ENCODE peak calls at places on chromosomes 7 and 10, in seven cellular contexts. S, B, J, M, Y, A and R are unnamed samples.

GRCh38 chr7:116713918-116714317 is 41.9 kb downstream of the MET start:
- DNase-seq in Y (no peak), J (no peak), M (no peak), A (no peak), S (no peak), B (no peak), R (no peak)

GRCh38 chr7:7166318-7166717 is 16.0 kb upstream of the C1GALT1 start:
- DNase-seq in M (no peak), A (no peak), S (no peak), J (no peak), Y (no peak), B (no peak), R (no peak)

GRCh38 chr10:117158297-117158696 is 20.2 kb upstream of the VAX1 start:
- DNase-seq in M (no peak), A (no peak), S (no peak), B (no peak), Y (no peak), J (no peak), R (no peak)

GRCh38 chr10:96369890-96370574 is 11.2 kb upstream of the OPALIN start:
- DNase-seq in M (no peak), A (no peak), Y (no peak), B (no peak), J (no peak), S (no peak), R (no peak)

GRCh38 chr7:5827755-5828154 is 46.3 kb upstream of the RNF216 start:
- DNase-seq in B (peak; percentile 25), S (peak; percentile 55), J (peak; percentile 8), M (no peak), A (peak; percentile 43), Y (peak; percentile 26), R (no peak)

GRCh38 chr10:52774600-52775106 is 2.1 kb upstream of the MBL2 start:
- DNase-seq in M (no peak), S (no peak), J (no peak), A (no peak), Y (no peak), B (no peak), R (no peak)

GRCh38 chr10:91103384-91104184 is 116.9 kb upstream of the PCGF5 start:
- DNase-seq in Y (peak; percentile 80), A (peak; percentile 28), J (peak; percentile 11), B (peak; percentile 28), S (peak; percentile 16), M (no peak), R (no peak)

GRCh38 chr7:17939111-17939669 is 1.1 kb downstream of the SNX13 start:
- DNase-seq in Y (no peak), B (peak; percentile 14), S (no peak), M (no peak), A (no peak), J (peak; percentile 46), R (no peak)

GRCh38 chr10:24446739-24447138 is 237.8 kb downstream of the KIAA1217 start:
- DNase-seq in M (no peak), S (peak; percentile 47), J (peak; percentile 72), A (no peak), B (no peak), Y (no peak), R (no peak)

GRCh38 chr7:144074374-144074773 is 4.8 kb downstream of the OR2A25 start:
- DNase-seq in J (no peak), A (no peak), M (no peak), B (no peak), S (no peak), Y (no peak), R (no peak)
- TF ChIP-seq CTCF in J (no peak), A (no peak), M (no peak), B (no peak), S (peak; percentile 8), Y (no peak), R (no peak)

GRCh38 chr10:123704812-123705211 is 38.7 kb downstream of the GPR26 start:
- DNase-seq in J (no peak), M (no peak), S (peak; percentile 17), B (no peak), A (no peak), Y (no peak), R (no peak)

GRCh38 chr10:123704076-123704475 is 37.9 kb downstream of the GPR26 start:
- DNase-seq in A (no peak), J (no peak), M (no peak), S (no peak), B (no peak), Y (no peak), R (no peak)

DNA sequence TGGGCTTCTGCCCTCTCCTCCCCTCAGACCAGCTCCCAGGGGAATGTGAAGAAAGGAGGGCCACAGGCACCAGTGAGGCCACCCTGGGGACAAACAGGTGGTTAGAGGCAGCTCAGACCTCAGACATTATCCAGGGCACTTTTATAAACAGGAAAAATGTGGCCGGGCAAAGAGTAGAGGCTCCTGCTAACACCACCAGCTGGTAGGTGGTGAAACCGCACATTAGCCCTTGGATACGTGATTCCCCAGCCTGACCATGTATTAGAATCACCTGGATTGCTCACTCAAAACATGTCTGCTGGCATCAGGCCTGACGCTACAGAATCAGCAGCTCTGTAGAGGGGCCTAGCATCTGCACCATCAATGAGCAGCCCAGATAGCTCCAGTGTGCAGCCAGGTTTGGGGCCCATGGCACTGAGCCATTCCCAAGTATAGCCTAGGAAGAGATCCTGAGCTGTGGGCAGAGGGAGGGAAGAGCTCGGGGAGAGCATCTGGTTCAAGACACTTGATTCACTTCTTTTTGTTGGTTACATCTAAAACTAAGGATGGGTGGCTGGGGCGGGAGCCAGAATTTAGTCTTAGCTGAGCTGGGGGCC is 37.1 kb downstream of the GPR26 start:
- DNase-seq in S (no peak), J (no peak), B (no peak), Y (no peak), A (no peak), M (no peak), R (no peak)
- TF ChIP-seq CTCF in S (no peak), J (no peak), B (no peak), Y (no peak), A (no peak), M (no peak), R (no peak)

GRCh38 chr10:106571216-106571954 is 593.1 kb downstream of the SORCS1 start:
- DNase-seq in M (no peak), Y (peak; percentile 19), S (peak; percentile 42), A (peak; percentile 11), B (no peak), J (peak; percentile 78), R (no peak)
- TF ChIP-seq CTCF in M (peak; percentile 47), Y (peak; percentile 66), S (peak; percentile 54), A (peak; percentile 67), B (peak; percentile 37), J (peak; percentile 82), R (peak; percentile 65)

GRCh38 chr10:19411119-19411518 is 362.5 kb downstream of the MALRD1 start:
- DNase-seq in B (no peak), M (no peak), S (no peak), J (no peak), Y (no peak), A (no peak), R (no peak)

GRCh38 chr10:19417740-19418139 is 369.1 kb downstream of the MALRD1 start:
- DNase-seq in M (no peak), A (no peak), J (no peak), S (no peak), B (no peak), Y (no peak), R (no peak)

GRCh38 chr10:19408924-19409323 is 360.3 kb downstream of the MALRD1 start:
- DNase-seq in S (no peak), B (no peak), Y (no peak), J (no peak), M (no peak), A (no peak), R (no peak)

GRCh38 chr10:19416164-19416563 is 367.6 kb downstream of the MALRD1 start:
- DNase-seq in Y (no peak), M (no peak), A (no peak), B (no peak), J (no peak), S (no peak), R (no peak)

GRCh38 chr10:19412531-19412930 is 363.9 kb downstream of the MALRD1 start:
- DNase-seq in A (peak; percentile 19), B (no peak), Y (peak; percentile 9), S (peak; percentile 10), J (peak; percentile 56), M (no peak), R (no peak)
- TF ChIP-seq CTCF in A (no peak), B (peak; percentile 28), Y (peak; percentile 50), S (peak; percentile 5), J (peak; percentile 45), M (peak; percentile 25), R (peak; percentile 52)

GRCh38 chr10:114279886-114280644 is 41.0 kb downstream of the VWA2 start:
- DNase-seq in A (no peak), Y (no peak), J (no peak), S (no peak), M (no peak), B (no peak), R (no peak)
- TF ChIP-seq CTCF in A (no peak), Y (no peak), J (no peak), S (no peak), M (no peak), B (no peak), R (no peak)